ENCODE peak calls at places on chromosomes 5 and 9, in seven cellular contexts. W is choroid plexus epithelial cell; X is spleen; T is CD4-positive, alpha-beta T cell; Y is dorsolateral prefrontal cortex; R is neural crest cell; O is lower leg skin. E is an unnamed sample.

GRCh38 chr5:108636135-108636888 is 111.4 kb upstream of the FER start:
- DNase-seq in W (no peak), X (no peak), T (no peak), Y (no peak), R (no peak), O (no peak), E (no peak)

GRCh38 chr9:122848256-122848943 is 20.0 kb upstream of the PDCL start:
- DNase-seq in W (no peak), X (no peak), T (no peak), Y (no peak), R (no peak), O (no peak), E (no peak)

GRCh38 chr9:37998881-37999311 is 70.1 kb downstream of the SHB start:
- DNase-seq in W (peak), X (no peak), T (no peak), Y (no peak), R (no peak), O (no peak), E (no peak)

GRCh38 chr9:82206490-82206889 is 217.9 kb downstream of the SPATA31D1 start:
- DNase-seq in W (no peak), X (no peak), T (no peak), Y (no peak), R (no peak), O (no peak), E (no peak)

GRCh38 chr9:5510991-5511390 is 660 bp downstream of the PDCD1LG2 start:
- DNase-seq in W (no peak), X (no peak), T (no peak), Y (no peak), R (no peak), O (no peak), E (no peak)

GRCh38 chr5:137649228-137649890 is 86.5 kb downstream of the KLHL3 start:
- DNase-seq in W (peak), X (no peak), T (no peak), Y (no peak), R (no peak), O (no peak), E (no peak)

GRCh38 chr9:114072181-114073140 is 5.6 kb downstream of the AMBP start:
- DNase-seq in W (peak), X (peak), T (no peak), Y (no peak), R (no peak), O (peak), E (no peak)

GRCh38 chr5:173246135-173246495 is 11.1 kb upstream of the NKX2-5 start:
- DNase-seq in W (no peak), X (peak), T (no peak), Y (no peak), R (no peak), O (no peak), E (no peak)

GRCh38 chr5:57009811-57010210 is 57.9 kb upstream of the MIER3 start:
- DNase-seq in W (peak), X (no peak), T (no peak), Y (no peak), R (no peak), O (no peak), E (no peak)

GRCh38 chr5:149015561-149015960 is 47.3 kb downstream of the SH3TC2 start:
- DNase-seq in W (no peak), X (no peak), T (no peak), Y (no peak), R (no peak), O (no peak), E (no peak)

GRCh38 chr5:55994502-55994997 is at the start of gene IL6ST:
- DNase-seq in W (peak), X (no peak), T (peak), Y (no peak), R (no peak), O (peak), E (peak)

GRCh38 chr9:122695696-122696095 is 20.8 kb downstream of the OR1L3 start:
- DNase-seq in W (no peak), X (no peak), T (no peak), Y (no peak), R (no peak), O (no peak), E (no peak)

GRCh38 chr5:143401253-143401845 is 2.1 kb downstream of the NR3C1 start:
- DNase-seq in W (no peak), X (no peak), T (no peak), Y (no peak), R (no peak), O (no peak), E (no peak)

GRCh38 chr5:89342106-89342876 is 459.3 kb upstream of the MEF2C start:
- DNase-seq in W (peak), X (no peak), T (no peak), Y (no peak), R (no peak), O (no peak), E (no peak)

GRCh38 chr5:153974131-153974812 is 64.4 kb downstream of the FAM114A2 start:
- DNase-seq in W (peak), X (no peak), T (no peak), Y (no peak), R (peak), O (no peak), E (no peak)

GRCh38 chr9:88187631-88188030 is 49.4 kb upstream of the SPATA31C2 start:
- DNase-seq in W (peak), X (no peak), T (no peak), Y (no peak), R (no peak), O (no peak), E (no peak)

GRCh38 chr9:136409557-136410455 is 608 bp downstream of the ENTR1 start:
- DNase-seq in W (peak), X (peak), T (no peak), Y (peak), R (no peak), O (no peak), E (no peak)

GRCh38 chr5:96209829-96210228 is 223.2 kb downstream of the PCSK1 start:
- DNase-seq in W (peak), X (no peak), T (no peak), Y (no peak), R (no peak), O (no peak), E (no peak)

GRCh38 chr5:2761921-2762488 is 10.5 kb upstream of the IRX2 start:
- DNase-seq in W (no peak), X (no peak), T (no peak), Y (no peak), R (no peak), O (no peak), E (no peak)

GRCh38 chr5:90642706-90643229 is 84.2 kb downstream of the ADGRV1 start:
- DNase-seq in W (no peak), X (no peak), T (no peak), Y (no peak), R (no peak), O (no peak), E (no peak)

GRCh38 chr5:55062039-55062779 is 38.2 kb downstream of the GZMK start:
- DNase-seq in W (no peak), X (peak), T (peak), Y (no peak), R (no peak), O (no peak), E (no peak)

GRCh38 chr5:179192891-179193470 is 132.8 kb downstream of the ZNF354C start:
- DNase-seq in W (no peak), X (peak), T (no peak), Y (peak), R (no peak), O (no peak), E (no peak)

GRCh38 chr5:62305715-62306493 is at the start of gene KIF2A:
- DNase-seq in W (peak), X (peak), T (peak), Y (peak), R (peak), O (peak), E (peak)
- TF ChIP-seq CTCF in W (peak), X (peak), T (no peak), Y (peak), R (no peak), O (no peak), E (no peak)

GRCh38 chr5:92911851-92912250 is 669.2 kb downstream of the NR2F1-AS1 start:
- DNase-seq in W (no peak), X (no peak), T (no peak), Y (no peak), R (no peak), O (no peak), E (no peak)

GRCh38 chr5:92911293-92911692 is 669.7 kb downstream of the NR2F1-AS1 start:
- DNase-seq in W (no peak), X (no peak), T (no peak), Y (no peak), R (no peak), O (no peak), E (no peak)

GRCh38 chr5:92912280-92912679 is 668.7 kb downstream of the NR2F1-AS1 start:
- DNase-seq in W (no peak), X (no peak), T (no peak), Y (no peak), R (no peak), O (no peak), E (no peak)

GRCh38 chr5:92917044-92917443 is 664.0 kb downstream of the NR2F1-AS1 start:
- DNase-seq in W (peak), X (no peak), T (no peak), Y (no peak), R (no peak), O (no peak), E (no peak)

GRCh38 chr5:92916036-92916435 is 665.0 kb downstream of the NR2F1-AS1 start:
- DNase-seq in W (peak), X (no peak), T (no peak), Y (no peak), R (no peak), O (no peak), E (no peak)
- TF ChIP-seq CTCF in W (peak), X (no peak), T (no peak), Y (no peak), R (no peak), O (no peak), E (no peak)

GRCh38 chr5:43019615-43020293 is 20.4 kb downstream of the ANXA2R start:
- DNase-seq in W (peak), X (peak), T (peak), Y (no peak), R (no peak), O (no peak), E (no peak)
- TF ChIP-seq CTCF in W (peak), X (peak), T (peak), Y (no peak), R (peak), O (no peak), E (no peak)

DNA sequence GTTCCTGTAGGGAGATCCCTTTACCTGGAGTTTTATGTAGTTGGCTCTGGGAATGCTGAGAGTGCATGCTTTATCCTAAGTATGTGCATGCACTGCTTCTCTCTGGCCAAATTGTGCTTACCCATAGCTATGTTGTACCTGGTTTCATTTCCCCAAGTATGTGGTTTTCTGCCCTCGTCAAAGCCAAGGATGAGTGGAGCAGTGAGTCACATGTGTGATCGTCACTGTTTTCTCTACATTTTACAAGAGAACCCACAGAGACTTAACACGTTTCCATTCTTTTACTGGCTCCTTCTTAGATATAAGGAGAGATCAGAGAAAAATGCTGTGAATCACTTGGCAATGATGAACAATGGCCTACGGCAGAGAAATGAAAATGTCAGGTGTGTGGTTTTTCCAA is 42.0 kb upstream of the MAST4 start:
- DNase-seq in W (peak), X (no peak), T (no peak), Y (no peak), R (no peak), O (peak), E (no peak)
- TF ChIP-seq CTCF in W (no peak), X (no peak), T (no peak), Y (no peak), R (no peak), O (no peak), E (no peak)

GRCh38 chr5:139854953-139855352 is 59.3 kb downstream of the PSD2 start:
- DNase-seq in W (no peak), X (no peak), T (no peak), Y (no peak), R (no peak), O (no peak), E (no peak)
- TF ChIP-seq CTCF in W (no peak), X (no peak), T (no peak), Y (no peak), R (no peak), O (no peak), E (no peak)

GRCh38 chr5:87541033-87541432 is 128.3 kb upstream of the CCNH start:
- DNase-seq in W (peak), X (no peak), T (no peak), Y (peak), R (no peak), O (no peak), E (peak)
- TF ChIP-seq CTCF in W (no peak), X (no peak), T (no peak), Y (peak), R (no peak), O (no peak), E (no peak)

GRCh38 chr9:79233542-79233941 is 338.2 kb upstream of the TLE4 start:
- DNase-seq in W (peak), X (no peak), T (no peak), Y (no peak), R (no peak), O (no peak), E (no peak)
- TF ChIP-seq CTCF in W (peak), X (no peak), T (no peak), Y (no peak), R (peak), O (no peak), E (no peak)

DNA sequence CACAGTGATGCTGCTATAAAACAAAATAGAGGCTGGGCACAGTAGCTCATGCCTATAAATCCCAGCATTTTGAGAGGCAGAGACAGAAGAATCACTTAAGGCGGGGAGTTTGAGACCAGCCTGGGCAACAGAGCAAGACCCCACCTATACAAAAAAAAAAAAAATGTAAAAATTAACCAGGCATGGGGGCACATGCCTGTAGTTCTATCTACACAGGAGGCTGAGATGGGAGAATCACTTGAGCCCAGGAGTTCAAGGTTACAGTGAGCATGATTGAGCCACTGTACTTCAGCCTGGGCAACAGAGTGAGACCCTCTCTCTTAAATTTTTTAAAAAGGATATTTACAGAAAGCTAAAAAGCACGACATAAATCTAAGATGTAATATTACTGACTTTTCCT is 19.5 kb downstream of the MAPKAP1 start:
- DNase-seq in W (no peak), X (no peak), T (no peak), Y (no peak), R (no peak), O (no peak), E (no peak)
- TF ChIP-seq CTCF in W (no peak), X (no peak), T (no peak), Y (no peak), R (no peak), O (no peak), E (no peak)

GRCh38 chr9:109751253-109751652 is 28.7 kb upstream of the PALM2AKAP2 start:
- DNase-seq in W (peak), X (no peak), T (no peak), Y (no peak), R (no peak), O (no peak), E (no peak)
- TF ChIP-seq CTCF in W (peak), X (no peak), T (no peak), Y (peak), R (no peak), O (no peak), E (no peak)

GRCh38 chr9:2055203-2055658 is 40.1 kb downstream of the SMARCA2 start:
- DNase-seq in W (no peak), X (no peak), T (no peak), Y (no peak), R (no peak), O (no peak), E (no peak)

GRCh38 chr9:2065704-2066103 is 50.6 kb downstream of the SMARCA2 start:
- DNase-seq in W (no peak), X (no peak), T (no peak), Y (no peak), R (no peak), O (no peak), E (no peak)

GRCh38 chr9:2059131-2059929 is 44.2 kb downstream of the SMARCA2 start:
- DNase-seq in W (peak), X (no peak), T (no peak), Y (no peak), R (no peak), O (no peak), E (no peak)

DNA sequence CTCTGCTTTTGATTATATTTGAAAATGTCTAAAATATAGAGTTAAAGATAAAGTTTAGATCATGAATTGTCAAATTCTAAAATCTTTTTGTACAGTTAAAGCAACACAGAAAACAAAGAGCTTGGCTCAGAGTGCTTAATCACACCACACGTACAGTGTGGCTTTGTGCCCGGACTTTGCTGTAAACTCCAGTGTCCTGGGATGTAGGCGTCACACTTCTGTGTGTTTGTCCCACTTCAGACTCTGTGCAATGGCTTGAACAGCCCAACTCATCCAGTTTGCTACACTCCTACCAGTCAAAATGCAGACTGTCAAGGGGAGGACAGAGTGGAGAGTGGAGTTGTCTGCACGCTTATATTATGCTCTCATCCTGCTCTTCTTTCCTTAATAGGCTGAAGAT is 45.3 kb downstream of the SMARCA2 start:
- DNase-seq in W (no peak), X (no peak), T (no peak), Y (no peak), R (no peak), O (no peak), E (no peak)
- TF ChIP-seq CTCF in W (no peak), X (no peak), T (no peak), Y (no peak), R (no peak), O (no peak), E (no peak)